ENCODE peak calls at places on chromosomes 2 and 18, in four cellular contexts. E is smooth muscle cell of the brain vasculature; I is activated naive CD4-positive, alpha-beta T cell treated with Interleukin-2 at 50 U/mL for 16 hours; Z is GM04504. T is an unnamed sample.

GRCh38 chr2:138780451-138780880 is 276 bp upstream of the NXPH2 start:
- DNase-seq in E (no peak), I (no peak), Z (no peak), T (no peak)

GRCh38 chr2:176101216-176101845 is 1.7 kb downstream of the HOXD12 start:
- DNase-seq in E (no peak), I (no peak), Z (no peak), T (no peak)

GRCh38 chr2:12175323-12175722 is 428.9 kb downstream of the LPIN1 start:
- DNase-seq in E (no peak), I (no peak), Z (no peak), T (no peak)

GRCh38 chr2:47159627-47160026 is 4.5 kb upstream of the STPG4 start:
- DNase-seq in E (no peak), I (no peak), Z (no peak), T (no peak)

GRCh38 chr2:8000861-8001260 is 681.0 kb upstream of the ID2 start:
- DNase-seq in E (peak; percentile 23), I (no peak), Z (no peak), T (peak; percentile 11)

GRCh38 chr18:46556590-46557206 is 100.3 kb downstream of the LOXHD1 start:
- DNase-seq in E (no peak), I (no peak), Z (no peak), T (no peak)

GRCh38 chr2:159029936-159030335 is 61.5 kb downstream of the TANC1 start:
- DNase-seq in E (no peak), I (no peak), Z (no peak), T (no peak)

GRCh38 chr2:6973895-6974545 is 56.8 kb downstream of the RNF144A start:
- DNase-seq in E (no peak), I (no peak), Z (no peak), T (no peak)

GRCh38 chr2:231212329-231212845 is 14.0 kb downstream of the ARMC9 start:
- DNase-seq in E (no peak), I (no peak), Z (no peak), T (no peak)

T was measured in KBM-7.